ENCODE peak calls at places on chromosomes 2 and 18, in four cellular contexts. W is endothelial cell of umbilical vein, J is GM20000, Y is GM10248. U is an unnamed sample.

GRCh38 chr18:12373032-12373770 is 3.8 kb downstream of the AFG3L2 start:
- DNase-seq in Y (no peak), J (no peak), W (peak), U (no peak)

GRCh38 chr2:134375935-134376334 is 122.1 kb downstream of the MGAT5 start:
- DNase-seq in J (no peak), Y (no peak), W (peak), U (no peak)

GRCh38 chr2:196607073-196607472 is 32.4 kb upstream of the CCDC150 start:
- DNase-seq in J (no peak), W (peak), Y (no peak), U (no peak)

GRCh38 chr2:156892449-156893335 is 364.8 kb upstream of the GALNT5 start:
- DNase-seq in W (peak), J (peak), Y (peak), U (no peak)

GRCh38 chr2:224395646-224396390 is 6.1 kb downstream of the FAM124B start:
- DNase-seq in W (peak), Y (no peak), J (no peak), U (no peak)

GRCh38 chr2:44616616-44617266 is 255.0 kb downstream of the CAMKMT start:
- DNase-seq in J (peak), Y (peak), W (no peak), U (peak)

GRCh38 chr18:8948471-8949149 is 153.9 kb upstream of the NDUFV2 start:
- DNase-seq in W (no peak), J (no peak), Y (no peak), U (no peak)

GRCh38 chr2:217331577-217332139 is 471.8 kb upstream of the TNP1 start:
- DNase-seq in W (peak), Y (no peak), J (no peak), U (no peak)

GRCh38 chr2:162212366-162212765 is 30.9 kb downstream of the FAP start:
- DNase-seq in J (no peak), W (no peak), Y (no peak), U (no peak)

GRCh38 chr2:170217778-170218251 is 39.9 kb downstream of the MYO3B start:
- DNase-seq in Y (no peak), J (no peak), W (no peak), U (no peak)

GRCh38 chr2:196075196-196075595 is 6.6 kb upstream of the DNAH7 start:
- DNase-seq in Y (no peak), J (no peak), W (no peak), U (no peak)

GRCh38 chr2:198077477-198077876 is 273.1 kb downstream of the PLCL1 start:
- DNase-seq in J (no peak), W (no peak), Y (no peak), U (no peak)

GRCh38 chr18:78595924-78596573 is 383.6 kb upstream of the SALL3 start:
- DNase-seq in Y (no peak), J (no peak), W (no peak), U (no peak)

GRCh38 chr2:15706424-15706823 is 114.8 kb downstream of the DDX1 start:
- DNase-seq in J (no peak), W (no peak), Y (no peak), U (no peak)

GRCh38 chr2:16508061-16508851 is 157.4 kb downstream of the CYRIA start:
- DNase-seq in J (no peak), Y (peak), W (peak), U (peak)

GRCh38 chr2:20143263-20143662 is 81.7 kb downstream of the SDC1 start:
- DNase-seq in J (no peak), Y (no peak), W (no peak), U (no peak)

GRCh38 chr2:70616168-70616694 is 62.6 kb upstream of the TGFA start:
- DNase-seq in Y (no peak), W (no peak), J (no peak), U (no peak)

GRCh38 chr2:230942371-230942770 is 17.3 kb upstream of the GPR55 start:
- DNase-seq in W (no peak), Y (peak), J (peak), U (no peak)

GRCh38 chr18:76684265-76684664 is 138.1 kb upstream of the ZNF236 start:
- DNase-seq in J (no peak), W (no peak), Y (no peak), U (no peak)

GRCh38 chr18:46320928-46321855 is 217.0 kb downstream of the HAUS1 start:
- DNase-seq in J (no peak), W (no peak), Y (no peak), U (no peak)

GRCh38 chr2:210557721-210558120 is 1.3 kb downstream of the CPS1 start:
- DNase-seq in J (no peak), W (no peak), Y (no peak), U (no peak)

GRCh38 chr18:8366070-8366469 is 243.2 kb upstream of the RAB12 start:
- DNase-seq in Y (no peak), J (no peak), W (no peak), U (no peak)

GRCh38 chr2:15449542-15450236 is 111.4 kb downstream of the NBAS start:
- DNase-seq in J (no peak), W (no peak), Y (no peak), U (no peak)

GRCh38 chr2:48946444-48947048 is 191.0 kb upstream of the LHCGR start:
- DNase-seq in Y (peak), J (peak), W (peak), U (peak)

GRCh38 chr2:219998099-219998498 is 370.7 kb downstream of the SLC4A3 start:
- DNase-seq in W (no peak), J (no peak), Y (no peak), U (no peak)
- TF ChIP-seq CTCF in W (no peak), J (no peak), Y (no peak), U (peak)

DNA sequence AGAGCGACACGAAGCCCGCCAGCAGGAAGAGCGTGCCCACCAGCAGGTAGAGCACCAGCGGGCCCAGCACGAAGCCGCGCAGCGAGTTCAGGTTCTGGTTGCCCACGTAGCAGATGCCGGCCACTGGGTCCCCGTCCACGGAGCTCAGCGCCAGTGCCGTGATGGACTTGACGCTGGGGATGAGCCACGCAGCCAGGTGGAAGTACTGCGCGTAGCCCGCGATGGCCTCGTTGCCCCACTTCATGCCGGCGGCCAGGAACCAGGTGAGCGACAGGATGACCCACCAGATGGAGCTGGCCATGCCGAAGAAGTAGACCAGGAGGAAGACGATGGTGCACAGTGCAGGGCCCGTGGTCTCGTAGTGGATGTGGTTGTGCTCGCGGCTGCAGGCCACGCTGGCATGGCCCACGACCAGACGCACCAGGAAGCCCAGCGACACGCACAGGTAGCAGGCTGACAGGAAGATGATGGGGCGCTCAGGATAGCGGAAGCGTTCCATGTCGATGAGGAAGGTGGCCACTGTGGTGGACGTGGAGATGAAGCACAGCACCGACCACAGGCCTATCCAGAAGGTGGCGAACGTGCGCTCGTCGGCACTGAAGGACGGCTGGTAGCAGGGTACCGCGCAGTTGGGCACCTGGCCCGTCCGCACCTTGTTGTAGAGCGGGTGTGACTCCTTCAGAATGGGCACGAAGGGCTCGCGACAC is 2.1 kb downstream of the FZD5 start:
- DNase-seq in Y (no peak), W (peak), J (peak), U (peak)
- TF ChIP-seq CTCF in Y (no peak), W (peak), J (no peak), U (no peak)

GRCh38 chr18:31626409-31626808 is 34.7 kb downstream of the TTR start:
- DNase-seq in W (no peak), Y (no peak), J (no peak), U (no peak)
- TF ChIP-seq CTCF in W (no peak), Y (no peak), J (no peak), U (peak)

DNA sequence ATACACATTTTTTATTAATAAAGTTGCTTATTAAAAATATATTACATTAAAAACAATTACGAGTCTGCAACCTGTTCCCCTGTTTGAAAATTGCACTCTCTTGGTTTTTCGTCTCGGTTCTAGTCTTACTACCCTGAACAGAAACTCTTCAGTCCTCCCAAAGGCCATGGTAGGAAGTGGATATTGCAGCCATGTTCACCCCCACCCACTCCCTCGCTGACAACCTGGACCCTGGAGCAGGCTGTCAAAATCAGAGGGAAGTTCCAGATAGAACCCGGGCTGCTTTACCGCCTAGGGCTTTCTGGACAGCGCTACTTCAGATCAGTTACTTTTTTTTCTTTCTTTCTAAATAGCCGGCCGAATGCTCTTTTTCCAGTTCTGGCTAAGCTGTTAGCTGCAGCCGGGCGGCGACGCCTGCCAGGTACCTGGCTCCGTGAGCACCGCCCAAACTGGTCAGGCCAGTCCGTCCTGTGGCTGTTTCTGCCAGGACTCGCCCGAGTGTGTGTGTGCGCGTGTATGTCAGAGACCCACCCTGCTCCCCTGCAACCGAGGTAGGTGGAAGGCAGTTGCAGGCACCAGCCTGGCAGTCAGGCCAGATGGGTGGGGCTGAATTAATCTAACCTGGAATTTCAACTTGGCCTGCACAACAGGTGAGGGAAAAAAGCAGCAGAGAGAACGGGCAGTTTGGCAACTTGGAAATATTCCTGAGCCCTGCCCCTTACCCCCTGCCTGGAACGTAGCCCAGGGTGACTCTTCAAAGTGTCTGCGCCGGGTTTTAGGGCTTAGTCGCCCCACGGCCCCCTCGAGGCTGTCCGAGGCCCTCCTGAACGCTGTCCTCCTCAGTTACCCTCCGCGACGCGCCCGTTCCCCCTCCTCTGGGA is 1.1 kb upstream of the TET3 start:
- DNase-seq in W (no peak), Y (no peak), J (peak), U (peak)
- TF ChIP-seq CTCF in W (no peak), Y (no peak), J (no peak), U (no peak)

GRCh38 chr2:129256642-129257041 is 722.8 kb upstream of the RAB6C start:
- DNase-seq in J (no peak), Y (no peak), W (no peak), U (no peak)

GRCh38 chr2:129252781-129253460 is 726.5 kb upstream of the RAB6C start:
- DNase-seq in W (no peak), Y (no peak), J (no peak), U (no peak)

GRCh38 chr2:129254718-129255117 is 724.7 kb upstream of the RAB6C start:
- DNase-seq in Y (no peak), J (no peak), W (no peak), U (no peak)

GRCh38 chr2:129255610-129256313 is 723.7 kb upstream of the RAB6C start:
- DNase-seq in W (no peak), Y (no peak), J (no peak), U (no peak)

GRCh38 chr2:129253461-129253812 is 726.0 kb upstream of the RAB6C start:
- DNase-seq in W (no peak), J (peak), Y (no peak), U (peak)
- TF ChIP-seq CTCF in W (no peak), J (no peak), Y (peak), U (peak)

GRCh38 chr18:31611511-31611910 is 19.8 kb downstream of the TTR start:
- DNase-seq in J (no peak), W (no peak), Y (no peak), U (no peak)

GRCh38 chr18:31614044-31614443 is 22.4 kb downstream of the TTR start:
- DNase-seq in W (no peak), Y (no peak), J (no peak), U (no peak)

GRCh38 chr18:31609886-31610646 is 18.4 kb downstream of the TTR start:
- DNase-seq in W (no peak), J (no peak), Y (no peak), U (no peak)

GRCh38 chr18:31612124-31612523 is 20.4 kb downstream of the TTR start:
- DNase-seq in W (no peak), J (no peak), Y (no peak), U (no peak)

GRCh38 chr18:31610841-31611240 is 19.2 kb downstream of the TTR start:
- DNase-seq in W (peak), Y (no peak), J (no peak), U (no peak)
- TF ChIP-seq CTCF in W (peak), Y (no peak), J (no peak), U (no peak)